ENCODE peak calls at places on chromosomes 6 and 20, in six cellular contexts. J is NB4, D is uterus, V is stomach, M is esophagus muscularis mucosa, B is IMR-90. N is an unnamed sample.

GRCh38 chr6:156840606-156841005 is 63.4 kb downstream of the ARID1B start:
- DNase-seq in J (no peak), D (no peak), V (no peak), M (no peak), B (no peak), N (no peak)

GRCh38 chr6:20873425-20874190 is 339.4 kb downstream of the CDKAL1 start:
- DNase-seq in J (no peak), D (no peak), V (no peak), M (no peak), B (no peak), N (no peak)

GRCh38 chr6:157790548-157791160 is 32.4 kb upstream of the SNX9 start:
- DNase-seq in J (no peak), D (no peak), V (no peak), M (no peak), B (no peak), N (no peak)

GRCh38 chr6:106519460-106520394 is 109.6 kb downstream of the RTN4IP1 start:
- DNase-seq in J (peak; percentile 97), D (no peak), V (peak; percentile 50), M (no peak), B (peak; percentile 95), N (peak; percentile 73)

GRCh38 chr6:6712258-6712978 is 123.9 kb downstream of the LY86 start:
- DNase-seq in J (peak; percentile 97), D (no peak), V (peak; percentile 72), M (no peak), B (peak; percentile 87), N (no peak)

GRCh38 chr6:73231986-73232391 is 6.7 kb upstream of the KHDC1L start:
- DNase-seq in J (peak; percentile 74), D (no peak), V (no peak), M (no peak), B (no peak), N (no peak)

GRCh38 chr20:60262967-60263603 is 304.9 kb downstream of the CDH26 start:
- DNase-seq in J (peak; percentile 58), D (no peak), V (peak; percentile 38), M (no peak), B (no peak), N (peak; percentile 9)

GRCh38 chr6:80541186-80541585 is 434.7 kb downstream of the BCKDHB start:
- DNase-seq in J (no peak), D (no peak), V (no peak), M (no peak), B (peak; percentile 85), N (no peak)

GRCh38 chr6:125077453-125077852 is 76.1 kb upstream of the TPD52L1 start:
- DNase-seq in J (no peak), D (no peak), V (no peak), M (no peak), B (no peak), N (no peak)

GRCh38 chr6:5541751-5542432 is 280.6 kb downstream of the FARS2 start:
- DNase-seq in J (no peak), D (no peak), V (no peak), M (no peak), B (peak; percentile 33), N (no peak)

GRCh38 chr20:53901064-53901463 is 169.3 kb downstream of the BCAS1 start:
- DNase-seq in J (no peak), D (no peak), V (no peak), M (no peak), B (peak; percentile 72), N (no peak)

GRCh38 chr6:170029416-170030283 is 261.2 kb downstream of the DLL1 start:
- DNase-seq in J (no peak), D (peak; percentile 2), V (peak; percentile 11), M (no peak), B (no peak), N (no peak)

GRCh38 chr20:38664284-38664683 is 60.0 kb upstream of the SLC32A1 start:
- DNase-seq in J (no peak), D (no peak), V (no peak), M (no peak), B (no peak), N (no peak)

GRCh38 chr6:53309897-53310291 is 38.9 kb downstream of the ELOVL5 start:
- DNase-seq in J (peak; percentile 62), D (no peak), V (no peak), M (no peak), B (no peak), N (no peak)

GRCh38 chr20:31867011-31867410 is 3.3 kb downstream of the DUSP15 start:
- DNase-seq in J (no peak), D (no peak), V (no peak), M (no peak), B (no peak), N (no peak)

GRCh38 chr20:25543068-25543467 is 42.3 kb downstream of the NINL start:
- DNase-seq in J (no peak), D (no peak), V (no peak), M (no peak), B (peak; percentile 66), N (no peak)

DNA sequence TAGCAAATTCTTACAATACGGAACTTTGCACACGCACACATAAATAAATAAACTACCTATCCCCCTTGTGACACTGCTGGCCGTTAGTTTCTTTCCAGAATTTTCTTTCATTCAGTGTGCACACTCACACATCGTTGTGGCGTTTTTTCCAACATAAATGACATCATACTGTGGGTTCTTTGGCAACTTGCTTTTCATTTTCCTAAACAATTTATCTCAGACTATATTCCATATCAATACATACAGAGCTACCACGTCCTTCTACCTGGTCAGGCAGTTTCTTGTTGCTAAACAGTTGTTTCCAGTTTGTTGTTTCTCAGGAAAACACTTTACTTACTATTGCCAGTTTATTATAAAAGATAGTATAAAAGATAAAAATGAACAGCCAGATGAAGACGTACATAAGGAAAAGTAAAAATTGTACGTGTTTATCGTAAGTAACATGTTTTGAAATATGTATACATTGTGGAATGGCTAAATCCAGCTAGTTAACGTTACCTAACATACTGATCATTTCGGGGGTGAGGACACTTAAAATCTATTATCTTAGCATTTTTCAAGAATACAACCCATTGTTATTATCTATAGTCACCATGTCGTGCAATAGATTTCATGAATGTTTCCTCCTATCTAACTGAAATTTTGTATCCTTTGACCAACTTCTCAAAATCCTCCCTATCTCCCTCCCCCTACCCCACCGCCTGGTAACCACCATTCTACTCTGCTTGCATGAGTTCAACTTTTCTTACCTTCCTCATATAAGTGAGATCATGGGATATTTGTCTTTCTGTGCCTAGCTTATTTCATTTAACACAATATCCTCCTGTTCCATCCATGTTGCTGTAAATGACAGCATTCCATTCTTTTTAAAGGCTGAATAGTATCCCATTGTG is 1.2 kb upstream of the TP53RK start:
- DNase-seq in J (peak; percentile 66), D (no peak), V (no peak), M (no peak), B (peak; percentile 36), N (no peak)
- H3K4me3 ChIP-seq in J (peak overlapping the region; percentile 78), D (peak overlapping the region; percentile 89), V (peak overlapping the region; percentile 70), M (peak overlapping the region; percentile 87), B (peak overlapping the region; percentile 63), N (peak overlapping the region; percentile 32)

DNA sequence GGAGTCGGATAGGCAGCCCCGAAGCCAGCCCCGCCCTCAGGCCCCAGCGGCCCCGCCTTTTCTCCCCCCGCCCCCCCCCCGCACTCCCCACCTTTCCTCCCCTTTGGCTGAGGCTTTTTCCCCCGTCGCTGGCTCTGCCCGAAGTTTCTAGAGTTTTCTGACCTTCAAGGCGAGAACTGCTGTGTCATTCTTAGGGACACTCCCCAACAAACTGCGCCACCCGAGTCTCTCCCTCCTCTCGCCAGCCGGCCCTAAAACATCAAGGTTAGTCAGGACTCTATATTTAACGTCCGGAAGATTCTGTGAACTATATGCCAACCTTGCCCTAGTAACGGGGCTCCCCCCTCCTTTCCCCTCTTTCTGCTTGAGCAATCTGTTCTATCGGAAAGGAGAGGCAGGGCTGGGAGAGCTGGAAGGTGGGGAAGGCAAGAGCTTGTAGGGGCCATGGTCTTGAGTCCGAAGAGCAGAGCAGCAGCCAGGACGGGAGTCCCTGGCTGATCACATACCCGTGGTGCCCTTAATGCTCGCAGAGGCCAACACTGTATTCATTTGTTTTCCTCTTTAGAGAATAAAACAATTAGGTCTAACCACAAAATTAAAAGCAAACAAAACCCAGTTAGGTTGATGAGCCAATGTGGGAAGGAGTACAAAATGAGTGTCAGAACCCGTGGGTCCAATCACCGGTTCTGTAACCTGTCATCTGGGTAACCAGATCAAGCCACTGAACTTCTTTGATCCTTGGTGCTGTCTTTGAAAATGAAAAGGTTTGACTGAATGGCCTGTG is 5.3 kb upstream of the HSPA1B start:
- DNase-seq in J (peak; percentile 90), D (peak; percentile 86), V (peak; percentile 88), M (peak; percentile 98), B (peak; percentile 64), N (peak; percentile 89)
- TF ChIP-seq POLR2A in J (peak; percentile 24), D (peak; percentile 90), V (no peak), M (peak; percentile 37), B (peak; percentile 54), N (peak; percentile 91)

GRCh38 chr6:43274916-43275597 is 23.0 kb upstream of the SLC22A7 start:
- DNase-seq in J (no peak), D (no peak), V (peak; percentile 55), M (no peak), B (no peak), N (peak; percentile 19)
- H3K4me3 ChIP-seq in J (no peak overlapping the region), D (peak overlapping the region; percentile 45), V (peak overlapping the region; percentile 47), M (peak overlapping the region; percentile 58), B (peak overlapping the region; percentile 32), N (no peak overlapping the region)

DNA sequence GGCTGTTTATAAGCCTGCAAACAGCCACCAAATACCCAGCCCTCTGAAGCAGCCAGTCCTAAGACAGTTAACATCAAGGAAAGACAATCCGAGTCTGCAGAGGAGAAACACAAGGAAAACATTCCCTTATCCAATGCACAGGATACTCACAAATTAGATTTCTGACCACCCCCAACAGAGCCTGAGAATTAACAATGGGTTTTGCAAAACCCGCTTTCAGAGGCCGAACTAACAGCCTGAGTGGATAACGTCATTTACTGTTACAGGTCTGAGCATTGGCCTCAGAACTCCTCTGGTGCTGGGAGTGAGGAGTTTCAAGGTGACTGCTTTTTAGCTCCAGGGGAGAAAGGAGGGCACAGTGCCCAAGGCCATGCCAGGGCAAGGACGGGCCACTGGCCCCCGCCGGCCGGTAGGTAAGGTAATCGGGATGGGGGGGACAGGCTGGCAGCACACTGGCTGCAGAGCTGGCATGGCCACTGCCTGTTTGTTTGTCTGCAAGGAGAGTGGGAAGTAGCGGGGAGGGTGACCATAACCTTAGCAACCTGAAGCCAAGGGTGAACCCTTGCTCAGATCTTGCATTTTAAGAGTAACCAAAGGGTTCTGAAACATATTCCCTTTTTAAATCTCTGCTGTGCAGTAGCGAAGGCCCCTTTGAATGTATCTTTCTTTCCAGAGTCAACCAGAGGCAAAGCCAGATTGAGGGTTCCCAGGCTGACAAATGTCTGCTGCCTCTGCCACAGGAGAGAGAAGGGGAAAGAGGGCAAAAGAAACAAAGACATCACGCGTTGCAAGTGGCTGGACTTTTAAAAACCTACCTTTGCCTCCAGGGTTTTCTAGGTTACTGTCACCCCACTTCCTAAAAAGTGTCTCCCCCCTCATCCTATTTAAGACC is 3.9 kb downstream of the ZMYND8 start:
- DNase-seq in J (no peak), D (no peak), V (peak; percentile 86), M (no peak), B (no peak), N (peak; percentile 89)
- TF ChIP-seq POLR2A in J (no peak), D (no peak), V (no peak), M (no peak), B (no peak), N (peak; percentile 77)

GRCh38 chr20:21339499-21339898 is 36.4 kb downstream of the XRN2 start:
- DNase-seq in J (peak; percentile 19), D (no peak), V (no peak), M (no peak), B (peak; percentile 3), N (no peak)
- H3K4me3 ChIP-seq in J (no peak overlapping the region), D (no peak overlapping the region), V (no peak overlapping the region), M (no peak overlapping the region), B (no peak overlapping the region), N (no peak overlapping the region)